ENCODE peak calls at places on chromosomes 6 and 20, in four cellular contexts. One of them, this sample, is unnamed.

GRCh38 chr20:38581830-38582358 is 897 bp downstream of the ADIG start:
- DNase-seq in brain microvascular endothelial cell: no peak
- DNase-seq in natural killer cell: no peak
- DNase-seq in glutamatergic neuron: no peak
- DNase-seq in this sample: no peak

GRCh38 chr6:4698901-4699659 is 77.1 kb upstream of the CDYL start:
- DNase-seq in brain microvascular endothelial cell: no peak
- DNase-seq in natural killer cell: no peak
- DNase-seq in glutamatergic neuron: no peak
- DNase-seq in this sample: no peak

GRCh38 chr6:11654876-11655275 is 117.3 kb downstream of the TMEM170B start:
- DNase-seq in brain microvascular endothelial cell: peak
- DNase-seq in natural killer cell: no peak
- DNase-seq in glutamatergic neuron: no peak
- DNase-seq in this sample: no peak

GRCh38 chr20:47038581-47039560 is 144.2 kb downstream of the EYA2 start:
- DNase-seq in brain microvascular endothelial cell: no peak
- DNase-seq in natural killer cell: no peak
- DNase-seq in glutamatergic neuron: no peak
- DNase-seq in this sample: no peak

GRCh38 chr6:159915397-159915796 is 24.6 kb downstream of the MAS1 start:
- DNase-seq in brain microvascular endothelial cell: no peak
- DNase-seq in natural killer cell: no peak
- DNase-seq in glutamatergic neuron: no peak
- DNase-seq in this sample: no peak

GRCh38 chr20:43972692-43973091 is 58.0 kb downstream of the TOX2 start:
- DNase-seq in brain microvascular endothelial cell: no peak
- DNase-seq in natural killer cell: no peak
- DNase-seq in glutamatergic neuron: no peak
- DNase-seq in this sample: no peak

GRCh38 chr6:134997133-134997841 is 47.4 kb upstream of the ALDH8A1 start:
- DNase-seq in brain microvascular endothelial cell: no peak
- DNase-seq in natural killer cell: no peak
- DNase-seq in glutamatergic neuron: no peak
- DNase-seq in this sample: no peak

GRCh38 chr20:62427172-62428007 is at the start of gene RBBP8NL:
- DNase-seq in brain microvascular endothelial cell: no peak
- DNase-seq in natural killer cell: no peak
- DNase-seq in glutamatergic neuron: no peak
- DNase-seq in this sample: no peak

GRCh38 chr6:51959744-51960383 is 127.5 kb downstream of the PKHD1 start:
- DNase-seq in brain microvascular endothelial cell: peak
- DNase-seq in natural killer cell: no peak
- DNase-seq in glutamatergic neuron: peak
- DNase-seq in this sample: no peak

GRCh38 chr6:106257195-106257594 is 68.4 kb downstream of the ATG5 start:
- DNase-seq in brain microvascular endothelial cell: peak
- DNase-seq in natural killer cell: no peak
- DNase-seq in glutamatergic neuron: no peak
- DNase-seq in this sample: no peak

GRCh38 chr6:26025047-26025893 is 62.0 kb upstream of the HFE start:
- DNase-seq in brain microvascular endothelial cell: peak
- DNase-seq in natural killer cell: no peak
- DNase-seq in glutamatergic neuron: no peak
- DNase-seq in this sample: no peak

GRCh38 chr20:61797200-61797599 is 268.5 kb downstream of the TAF4 start:
- DNase-seq in brain microvascular endothelial cell: no peak
- DNase-seq in natural killer cell: no peak
- DNase-seq in glutamatergic neuron: peak
- DNase-seq in this sample: no peak

GRCh38 chr20:43545837-43546578 is 12.8 kb upstream of the SGK2 start:
- DNase-seq in brain microvascular endothelial cell: no peak
- DNase-seq in natural killer cell: no peak
- DNase-seq in glutamatergic neuron: no peak
- DNase-seq in this sample: no peak

GRCh38 chr20:11890331-11891080 is 27.2 kb upstream of the BTBD3 start:
- DNase-seq in brain microvascular endothelial cell: peak
- DNase-seq in natural killer cell: peak
- DNase-seq in glutamatergic neuron: peak
- DNase-seq in this sample: no peak

GRCh38 chr6:39453236-39453635 is 130.7 kb upstream of the KCNK16 start:
- DNase-seq in brain microvascular endothelial cell: no peak
- DNase-seq in natural killer cell: no peak
- DNase-seq in glutamatergic neuron: no peak
- DNase-seq in this sample: no peak

GRCh38 chr6:17015144-17015543 is 86.7 kb upstream of the STMND1 start:
- DNase-seq in brain microvascular endothelial cell: peak
- DNase-seq in natural killer cell: peak
- DNase-seq in glutamatergic neuron: no peak
- DNase-seq in this sample: no peak

GRCh38 chr6:134535831-134536230 is 217.9 kb upstream of the SGK1 start:
- DNase-seq in brain microvascular endothelial cell: no peak
- DNase-seq in natural killer cell: no peak
- DNase-seq in glutamatergic neuron: no peak
- DNase-seq in this sample: no peak

GRCh38 chr6:16909599-16910360 is 148.5 kb upstream of the ATXN1 start:
- DNase-seq in brain microvascular endothelial cell: peak
- DNase-seq in natural killer cell: no peak
- DNase-seq in glutamatergic neuron: no peak
- DNase-seq in this sample: no peak

GRCh38 chr20:48921883-48922867 is 664 bp downstream of the ARFGEF2 start:
- DNase-seq in brain microvascular endothelial cell: no peak
- DNase-seq in natural killer cell: no peak
- DNase-seq in glutamatergic neuron: peak
- DNase-seq in this sample: no peak

GRCh38 chr6:41675176-41675767 is 37.0 kb downstream of the MDFI start:
- DNase-seq in brain microvascular endothelial cell: no peak
- DNase-seq in natural killer cell: no peak
- DNase-seq in glutamatergic neuron: no peak
- DNase-seq in this sample: no peak

GRCh38 chr6:100833972-100834574 is 47.1 kb downstream of the ASCC3 start:
- DNase-seq in brain microvascular endothelial cell: no peak
- DNase-seq in natural killer cell: no peak
- DNase-seq in glutamatergic neuron: no peak
- DNase-seq in this sample: no peak

GRCh38 chr6:56364482-56365313 is 117.3 kb upstream of the COL21A1 start:
- DNase-seq in brain microvascular endothelial cell: peak
- DNase-seq in natural killer cell: no peak
- DNase-seq in glutamatergic neuron: no peak
- DNase-seq in this sample: no peak

GRCh38 chr6:34491091-34491430 is 25.2 kb downstream of the PACSIN1 start:
- DNase-seq in brain microvascular endothelial cell: no peak
- DNase-seq in natural killer cell: no peak
- DNase-seq in glutamatergic neuron: no peak
- DNase-seq in this sample: no peak

GRCh38 chr6:6497541-6497940 is 91.0 kb upstream of the LY86 start:
- DNase-seq in brain microvascular endothelial cell: no peak
- DNase-seq in natural killer cell: no peak
- DNase-seq in glutamatergic neuron: no peak
- DNase-seq in this sample: no peak

GRCh38 chr6:166112580-166112979 is 55.1 kb downstream of the TBXT start:
- DNase-seq in brain microvascular endothelial cell: peak
- DNase-seq in natural killer cell: no peak
- DNase-seq in glutamatergic neuron: no peak
- DNase-seq in this sample: no peak

GRCh38 chr6:79570129-79570801 is 33.0 kb upstream of the LCA5 start:
- DNase-seq in brain microvascular endothelial cell: peak
- DNase-seq in natural killer cell: no peak
- DNase-seq in glutamatergic neuron: no peak
- DNase-seq in this sample: no peak

GRCh38 chr6:75526502-75527127 is 33.0 kb upstream of the FILIP1 start:
- DNase-seq in brain microvascular endothelial cell: peak
- DNase-seq in natural killer cell: no peak
- DNase-seq in glutamatergic neuron: peak
- DNase-seq in this sample: no peak

GRCh38 chr6:13375360-13375878 is 47.1 kb upstream of the TBC1D7 start:
- DNase-seq in brain microvascular endothelial cell: no peak
- DNase-seq in natural killer cell: no peak
- DNase-seq in glutamatergic neuron: no peak
- DNase-seq in this sample: no peak

GRCh38 chr6:163529605-163530004 is 115.1 kb downstream of the QKI start:
- DNase-seq in brain microvascular endothelial cell: peak
- DNase-seq in natural killer cell: no peak
- DNase-seq in glutamatergic neuron: no peak
- DNase-seq in this sample: no peak

GRCh38 chr20:36732456-36732855 is 13.4 kb downstream of the NDRG3 start:
- DNase-seq in brain microvascular endothelial cell: no peak
- DNase-seq in natural killer cell: no peak
- DNase-seq in glutamatergic neuron: no peak
- DNase-seq in this sample: no peak

GRCh38 chr20:36726168-36726567 is 19.7 kb downstream of the NDRG3 start:
- DNase-seq in brain microvascular endothelial cell: no peak
- DNase-seq in natural killer cell: no peak
- DNase-seq in glutamatergic neuron: no peak
- DNase-seq in this sample: no peak

DNA sequence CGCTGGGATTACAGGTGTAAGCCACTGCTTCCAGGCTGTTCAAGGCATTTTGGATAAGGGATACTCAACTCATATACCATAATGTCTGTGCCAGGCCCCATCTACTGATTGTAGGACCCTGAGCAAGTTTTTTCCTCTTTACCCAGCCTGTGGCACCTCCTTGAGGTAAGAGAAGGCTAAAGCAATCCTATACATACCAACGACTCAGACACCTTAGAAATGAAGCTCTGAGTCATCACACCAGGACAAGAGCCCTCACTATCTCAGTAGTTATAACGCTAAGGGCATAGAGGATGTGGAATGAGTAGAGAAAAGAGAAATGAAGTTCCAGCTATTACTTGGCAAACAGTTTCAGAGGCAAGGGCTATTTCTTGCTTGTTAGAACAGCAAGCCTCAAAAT is 16.9 kb downstream of the NDRG3 start:
- DNase-seq in brain microvascular endothelial cell: peak
- DNase-seq in natural killer cell: no peak
- DNase-seq in glutamatergic neuron: no peak
- DNase-seq in this sample: no peak
- TF ChIP-seq CTCF in brain microvascular endothelial cell: peak
- TF ChIP-seq CTCF in natural killer cell: no peak
- TF ChIP-seq CTCF in glutamatergic neuron: no peak
- TF ChIP-seq CTCF in this sample: no peak

GRCh38 chr6:150924808-150925654 is 59.5 kb downstream of the MTHFD1L start:
- DNase-seq in brain microvascular endothelial cell: peak
- DNase-seq in natural killer cell: no peak
- DNase-seq in glutamatergic neuron: no peak
- DNase-seq in this sample: no peak
- TF ChIP-seq CTCF in brain microvascular endothelial cell: no peak
- TF ChIP-seq CTCF in natural killer cell: no peak
- TF ChIP-seq CTCF in glutamatergic neuron: no peak
- TF ChIP-seq CTCF in this sample: no peak

GRCh38 chr6:36073587-36073986 is 46.0 kb downstream of the MAPK14 start:
- DNase-seq in brain microvascular endothelial cell: no peak
- DNase-seq in natural killer cell: no peak
- DNase-seq in glutamatergic neuron: no peak
- DNase-seq in this sample: no peak
- TF ChIP-seq CTCF in brain microvascular endothelial cell: no peak
- TF ChIP-seq CTCF in natural killer cell: no peak
- TF ChIP-seq CTCF in glutamatergic neuron: no peak
- TF ChIP-seq CTCF in this sample: no peak

DNA sequence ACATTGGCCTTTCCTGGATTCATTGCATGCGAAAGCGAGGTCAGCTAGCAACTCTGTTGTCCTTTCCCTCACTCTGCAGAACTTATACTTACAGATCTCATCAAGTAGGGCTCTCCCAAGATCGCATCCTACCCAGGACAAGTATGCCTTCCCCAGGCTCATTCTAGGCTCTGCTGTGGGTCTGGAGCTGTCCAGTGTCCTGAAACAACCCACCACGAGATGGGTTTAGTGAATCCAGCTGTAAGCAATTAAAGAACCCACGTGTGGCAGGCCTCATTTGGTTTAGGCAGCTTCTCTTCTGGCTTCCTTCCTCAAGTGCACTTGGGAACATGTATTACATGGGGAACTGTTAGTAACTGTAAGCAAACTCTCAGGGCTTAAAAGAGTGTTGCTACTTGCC is 406.5 kb upstream of the CHD6 start:
- DNase-seq in brain microvascular endothelial cell: no peak
- DNase-seq in natural killer cell: no peak
- DNase-seq in glutamatergic neuron: no peak
- DNase-seq in this sample: no peak
- TF ChIP-seq CTCF in brain microvascular endothelial cell: no peak
- TF ChIP-seq CTCF in natural killer cell: no peak
- TF ChIP-seq CTCF in glutamatergic neuron: no peak
- TF ChIP-seq CTCF in this sample: no peak

GRCh38 chr20:6269163-6269873 is 146.5 kb upstream of the FERMT1 start:
- DNase-seq in brain microvascular endothelial cell: no peak
- DNase-seq in natural killer cell: no peak
- DNase-seq in glutamatergic neuron: no peak
- DNase-seq in this sample: no peak

DNA sequence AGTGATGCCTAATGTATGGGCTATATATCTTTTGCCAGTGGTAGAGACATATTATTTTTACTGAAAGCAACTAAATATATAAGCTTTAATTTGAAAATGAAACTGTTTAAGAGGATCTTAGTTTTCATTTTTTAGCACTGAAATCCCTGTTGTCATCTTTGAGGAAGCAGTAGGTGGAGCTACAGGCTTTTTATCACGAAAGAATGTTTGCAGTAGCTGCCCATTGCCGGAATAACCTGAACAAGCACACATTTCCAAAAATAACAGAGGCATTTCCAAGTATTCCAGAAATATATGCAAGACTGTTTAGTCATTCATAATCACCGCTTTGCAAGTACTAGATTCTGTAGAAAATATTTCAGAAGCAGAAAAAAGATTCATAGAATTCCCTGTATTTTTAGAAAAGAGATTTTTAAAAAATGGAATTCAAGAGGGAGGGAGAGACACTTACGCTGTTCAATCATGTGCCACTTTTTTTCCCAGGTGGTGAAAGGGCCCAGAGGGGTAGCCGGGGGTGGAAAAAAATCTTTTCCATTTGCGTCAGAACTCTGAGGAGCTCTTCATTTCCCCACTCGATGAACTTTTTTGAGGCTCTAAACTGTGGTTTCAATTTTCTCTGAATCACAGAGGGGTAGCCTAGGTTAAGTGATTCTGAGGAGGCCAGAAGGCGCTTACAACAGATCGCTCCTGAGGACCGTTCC is 142.5 kb upstream of the FERMT1 start:
- DNase-seq in brain microvascular endothelial cell: peak
- DNase-seq in natural killer cell: no peak
- DNase-seq in glutamatergic neuron: no peak
- DNase-seq in this sample: no peak
- TF ChIP-seq CTCF in brain microvascular endothelial cell: peak
- TF ChIP-seq CTCF in natural killer cell: no peak
- TF ChIP-seq CTCF in glutamatergic neuron: no peak
- TF ChIP-seq CTCF in this sample: no peak

DNA sequence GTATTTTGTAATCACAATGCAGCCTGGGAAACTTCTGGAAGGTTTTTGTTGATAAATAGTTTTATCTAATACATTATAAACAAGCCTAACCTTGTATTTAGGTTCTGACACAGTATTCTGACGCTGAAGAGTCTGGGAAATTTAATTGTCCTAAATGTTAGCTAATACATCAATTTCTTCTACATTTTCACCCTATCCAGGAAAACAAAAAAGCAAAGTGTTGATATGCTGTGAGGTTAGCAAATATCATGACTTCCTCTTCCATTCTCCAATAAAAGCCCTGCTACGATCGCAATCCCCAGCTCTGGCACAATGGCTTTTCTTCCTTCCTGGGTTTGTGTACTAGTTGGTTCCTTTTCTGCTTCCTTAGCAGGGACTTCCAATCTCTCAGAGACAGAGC is at the start of gene C6orf58:
- DNase-seq in brain microvascular endothelial cell: no peak
- DNase-seq in natural killer cell: no peak
- DNase-seq in glutamatergic neuron: no peak
- DNase-seq in this sample: no peak
- TF ChIP-seq CTCF in brain microvascular endothelial cell: no peak
- TF ChIP-seq CTCF in natural killer cell: no peak
- TF ChIP-seq CTCF in glutamatergic neuron: no peak
- TF ChIP-seq CTCF in this sample: no peak

This sample was measured in vagina.